ENCODE peak calls at places on chromosomes 5 and 9, in four cellular contexts. Y, F, K and B are unnamed samples.
A peak's percentile ranks its signal among the peaks of the same experiment; 100 is the strongest.

GRCh38 chr9:110842169-110842568 is 173.6 kb downstream of the MUSK start:
- DNase-seq in F (peak; percentile 17), Y (no peak), K (no peak), B (peak; percentile 6)

GRCh38 chr9:93319992-93320490 is 131.4 kb upstream of the FAM120A start:
- DNase-seq in Y (no peak), K (no peak), F (no peak), B (no peak)

GRCh38 chr5:92309336-92309991 is 926.3 kb upstream of the ARRDC3 start:
- DNase-seq in F (no peak), K (no peak), Y (no peak), B (peak; percentile 11)

GRCh38 chr9:100590481-100590880 is 12.6 kb downstream of the CAVIN4 start:
- DNase-seq in F (no peak), K (no peak), Y (no peak), B (no peak)

GRCh38 chr5:158422653-158423505 is 563.9 kb upstream of the CLINT1 start:
- DNase-seq in K (no peak), F (no peak), Y (no peak), B (no peak)

GRCh38 chr5:132055808-132056609 is 4.4 kb upstream of the IL3 start:
- DNase-seq in F (no peak), K (no peak), Y (no peak), B (no peak)

GRCh38 chr5:159031513-159031912 is 68.2 kb downstream of the EBF1 start:
- DNase-seq in K (no peak), F (no peak), Y (no peak), B (no peak)

GRCh38 chr9:12640866-12641636 is 52.1 kb upstream of the TYRP1 start:
- DNase-seq in Y (no peak), F (no peak), K (no peak), B (no peak)

GRCh38 chr5:132473019-132473531 is 17.5 kb downstream of the IRF1 start:
- DNase-seq in Y (no peak), F (no peak), K (no peak), B (no peak)

GRCh38 chr5:54965806-54966205 is 19.6 kb downstream of the ESM1 start:
- DNase-seq in F (no peak), K (no peak), Y (no peak), B (no peak)

GRCh38 chr5:67490543-67491321 is 294.1 kb upstream of the CD180 start:
- DNase-seq in F (no peak), K (no peak), Y (no peak), B (no peak)

GRCh38 chr9:114515528-114515927 is 10.3 kb upstream of the WHRN start:
- DNase-seq in F (no peak), K (no peak), Y (no peak), B (no peak)

GRCh38 chr9:135734616-135735144 is 32.7 kb downstream of the KCNT1 start:
- DNase-seq in F (no peak), K (no peak), Y (no peak), B (no peak)

GRCh38 chr9:4225291-4226119 is 74.4 kb downstream of the GLIS3 start:
- DNase-seq in K (no peak), F (no peak), Y (no peak), B (no peak)
- TF ChIP-seq CREM in K (no peak), F (no peak), Y (no peak), B (no peak)

GRCh38 chr9:87834357-87834756 is 48.3 kb upstream of the SPATA31E1 start:
- DNase-seq in F (peak; percentile 86), K (no peak), Y (peak; percentile 11), B (peak; percentile 9)

GRCh38 chr9:87831159-87831558 is 51.5 kb upstream of the SPATA31E1 start:
- DNase-seq in K (no peak), Y (no peak), F (no peak), B (no peak)

GRCh38 chr9:87827341-87827740 is 55.3 kb upstream of the SPATA31E1 start:
- DNase-seq in Y (no peak), K (no peak), F (no peak), B (no peak)

GRCh38 chr9:87829756-87830155 is 52.9 kb upstream of the SPATA31E1 start:
- DNase-seq in F (no peak), Y (no peak), K (no peak), B (no peak)

DNA sequence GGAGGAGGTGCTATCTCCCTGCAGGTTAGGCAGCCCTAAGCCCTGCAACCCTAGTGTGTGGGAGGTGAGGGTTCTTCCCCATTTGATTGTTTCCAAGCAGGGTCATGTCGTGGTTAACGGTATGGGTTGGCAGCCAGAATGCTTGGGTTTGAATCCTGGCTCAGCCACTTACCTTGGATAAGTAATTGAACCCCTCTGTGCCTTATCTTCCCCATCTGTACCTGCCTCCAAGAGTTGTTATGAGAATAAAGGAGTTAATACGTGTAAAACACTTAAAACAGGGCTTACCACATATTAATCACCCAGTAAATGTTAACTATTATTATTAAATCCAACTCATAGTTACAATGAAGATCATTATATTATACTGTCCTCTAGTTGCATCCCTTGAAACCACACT is 52.2 kb upstream of the SPATA31E1 start:
- DNase-seq in K (no peak), Y (no peak), F (no peak), B (no peak)
- TF ChIP-seq NR2C2 in K (no peak), Y (no peak), F (no peak), B (no peak)

GRCh38 chr5:107199756-107200155 is 471.0 kb downstream of the EFNA5 start:
- DNase-seq in Y (no peak), F (no peak), K (no peak), B (no peak)
- TF ChIP-seq CBFB in Y (no peak), F (no peak), K (no peak), B (no peak)

GRCh38 chr5:78509884-78510769 is 138.4 kb downstream of the LHFPL2 start:
- DNase-seq in K (no peak), Y (peak; percentile 81), F (peak; percentile 74), B (no peak)
- TF ChIP-seq CREM in K (no peak), Y (no peak), F (no peak), B (no peak)

DNA sequence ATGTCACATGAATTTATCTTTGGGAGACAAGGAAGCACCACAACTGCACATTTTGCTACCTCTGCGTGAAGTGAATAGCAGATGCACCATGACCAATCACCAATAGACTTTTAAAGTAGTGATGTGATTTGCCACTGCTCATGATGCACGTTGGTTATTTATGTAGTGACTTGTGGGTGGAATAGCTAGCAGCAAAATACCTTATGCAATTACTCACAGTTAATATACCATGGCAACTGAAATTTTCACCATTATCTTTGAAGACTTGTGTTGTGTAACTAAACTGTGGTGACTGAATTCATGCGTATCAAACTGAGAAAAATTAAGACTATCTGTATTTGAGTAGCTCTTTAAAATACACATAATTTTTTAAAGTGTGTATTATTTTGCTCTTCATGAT is 46.2 kb upstream of the TUSC1 start:
- DNase-seq in K (no peak), F (no peak), Y (no peak), B (no peak)
- TF ChIP-seq NR2C2 in K (no peak), F (no peak), Y (no peak), B (no peak)

DNA sequence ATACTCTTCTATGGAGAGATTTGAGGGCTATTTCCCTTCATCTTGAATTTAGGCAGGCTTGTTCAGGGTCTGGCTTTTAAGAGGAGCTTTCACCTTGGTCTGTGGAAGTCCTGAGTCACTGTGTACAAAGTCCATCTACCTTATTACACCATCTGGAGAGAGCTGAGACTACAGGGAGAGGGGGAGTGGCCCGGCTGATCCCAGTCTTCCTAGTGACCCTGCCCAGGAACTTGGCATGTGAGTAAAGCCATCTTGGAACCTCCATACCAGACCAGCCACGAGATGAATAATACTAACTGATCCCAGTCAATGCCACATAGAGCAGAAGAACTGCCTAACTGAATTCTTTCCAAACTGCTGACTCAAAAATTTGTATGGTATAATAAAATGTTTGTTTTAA is 8.4 kb upstream of the IL6ST start:
- DNase-seq in F (no peak), K (no peak), Y (peak; percentile 10), B (peak; percentile 90)
- TF ChIP-seq CBFB in F (no peak), K (no peak), Y (no peak), B (no peak)

GRCh38 chr5:109656829-109657228 is 32.9 kb upstream of the MAN2A1 start:
- DNase-seq in Y (peak; percentile 23), F (no peak), K (no peak), B (no peak)
- TF ChIP-seq CREM in Y (peak; percentile 32), F (no peak), K (no peak), B (no peak)

GRCh38 chr5:150434502-150434901 is 15.0 kb downstream of the RPS14 start:
- DNase-seq in Y (no peak), F (no peak), K (no peak), B (peak; percentile 40)
- TF ChIP-seq NR2C2 in Y (no peak), F (no peak), K (no peak), B (no peak)

GRCh38 chr9:79134654-79135053 is 437.1 kb upstream of the TLE4 start:
- DNase-seq in F (peak; percentile 52), K (no peak), Y (no peak), B (no peak)
- TF ChIP-seq CBFB in F (no peak), K (no peak), Y (no peak), B (no peak)

DNA sequence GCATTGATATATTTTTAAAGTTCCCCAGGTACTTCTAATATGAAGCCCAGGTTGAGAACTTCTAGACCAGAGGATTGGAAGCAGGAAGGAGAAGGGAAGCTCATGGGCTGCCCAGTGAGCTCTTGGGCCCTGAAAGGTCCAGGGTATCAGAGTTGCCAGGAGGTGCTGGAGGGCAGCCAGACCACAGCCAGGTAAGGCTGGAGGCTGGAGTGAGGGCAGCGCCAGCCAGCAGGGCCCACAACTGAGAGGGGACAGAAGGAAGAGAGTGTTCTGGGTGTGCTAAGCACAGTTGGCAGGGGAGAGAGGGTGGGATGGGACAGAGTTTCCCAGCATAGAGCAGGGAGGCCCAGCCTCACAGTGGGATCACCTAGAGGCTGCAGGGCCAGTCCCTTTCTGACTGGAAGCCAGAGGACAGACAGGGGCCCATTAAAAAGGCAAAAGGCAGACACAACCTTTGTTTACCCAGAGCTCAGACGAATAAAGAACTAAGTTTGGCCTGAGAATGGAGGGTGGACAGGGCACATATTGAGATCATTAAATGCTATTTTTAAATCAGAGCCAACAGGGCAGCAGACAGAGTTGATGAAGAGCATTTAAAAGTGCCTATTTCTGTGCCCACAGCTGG is 94.9 kb downstream of the PDE8B start:
- DNase-seq in Y (no peak), F (no peak), K (no peak), B (no peak)
- TF ChIP-seq CREM in Y (no peak), F (no peak), K (no peak), B (no peak)